ENCODE peak calls at places on chromosomes 1 and 21, in four cellular contexts. F, W, Z and J are unnamed samples.

GRCh38 chr1:93541045-93541444 is 93.1 kb downstream of the FNBP1L start:
- DNase-seq in F (no peak), W (no peak), Z (no peak), J (no peak)

GRCh38 chr1:79422726-79423125 is 416.2 kb upstream of the ADGRL4 start:
- DNase-seq in F (no peak), W (no peak), Z (no peak), J (no peak)

GRCh38 chr1:183588827-183589226 is 1.4 kb downstream of the NCF2 start:
- DNase-seq in F (no peak), W (no peak), Z (no peak), J (no peak)

GRCh38 chr1:108830119-108831008 is 26.5 kb downstream of the AKNAD1 start:
- DNase-seq in F (peak), W (no peak), Z (no peak), J (peak)

GRCh38 chr1:17423781-17424245 is 15.7 kb downstream of the RCC2 start:
- DNase-seq in F (peak), W (no peak), Z (no peak), J (no peak)

GRCh38 chr1:43625063-43625780 is 24.7 kb upstream of the KDM4A start:
- DNase-seq in F (no peak), W (no peak), Z (no peak), J (no peak)

GRCh38 chr1:37621326-37621870 is 13.3 kb downstream of the RSPO1 start:
- DNase-seq in F (peak), W (no peak), Z (no peak), J (no peak)

GRCh38 chr1:166133276-166133841 is 33.4 kb downstream of the FAM78B start:
- DNase-seq in F (no peak), W (no peak), Z (no peak), J (peak)

GRCh38 chr1:54610601-54611580 is 12.4 kb downstream of the FAM151A start:
- DNase-seq in F (no peak), W (no peak), Z (no peak), J (no peak)

GRCh38 chr1:98104285-98104684 is 183.5 kb upstream of the DPYD start:
- DNase-seq in F (peak), W (no peak), Z (no peak), J (peak)

GRCh38 chr1:169739980-169740379 is 6.1 kb upstream of the SELE start:
- DNase-seq in F (peak), W (no peak), Z (no peak), J (no peak)

GRCh38 chr1:164619006-164619784 is 60.2 kb downstream of the PBX1 start:
- DNase-seq in F (no peak), W (no peak), Z (no peak), J (no peak)

GRCh38 chr1:59401581-59401980 is 104.7 kb downstream of the FGGY start:
- DNase-seq in F (no peak), W (no peak), Z (no peak), J (peak)

GRCh38 chr1:164602480-164603093 is 43.6 kb downstream of the PBX1 start:
- DNase-seq in F (peak), W (no peak), Z (no peak), J (no peak)

GRCh38 chr1:173473599-173474011 is 3.5 kb upstream of the PRDX6 start:
- DNase-seq in F (peak), W (no peak), Z (no peak), J (peak)

GRCh38 chr21:34609951-34610549 is 4.9 kb downstream of the RCAN1 start:
- DNase-seq in F (no peak), W (no peak), Z (no peak), J (no peak)

GRCh38 chr1:1462318-1462966 is 9.1 kb upstream of the ATAD3B start:
- DNase-seq in F (peak), W (no peak), Z (no peak), J (peak)

GRCh38 chr1:243667591-243667990 is 182.5 kb downstream of the AKT3 start:
- DNase-seq in F (no peak), W (no peak), Z (no peak), J (no peak)